ENCODE peak calls at places on chromosomes 5 and 9, in six cellular contexts. One of them, this sample, is unnamed.

GRCh38 chr5:124706729-124707361 is 39.6 kb downstream of the ZNF608 start:
- DNase-seq in HCT116: no peak
- DNase-seq in K562: no peak
- DNase-seq in HepG2: peak
- DNase-seq in SK-N-SH: peak
- DNase-seq in GM12878: no peak
- DNase-seq in this sample: no peak

GRCh38 chr5:114952876-114953275 is 216.8 kb downstream of the TRIM36 start:
- DNase-seq in HCT116: no peak
- DNase-seq in K562: no peak
- DNase-seq in HepG2: no peak
- DNase-seq in SK-N-SH: no peak
- DNase-seq in GM12878: no peak
- DNase-seq in this sample: no peak

GRCh38 chr9:123360161-123361085 is 4.4 kb downstream of the CRB2 start:
- DNase-seq in HCT116: no peak
- DNase-seq in K562: peak
- DNase-seq in HepG2: peak
- DNase-seq in SK-N-SH: peak
- DNase-seq in GM12878: no peak
- DNase-seq in this sample: peak

GRCh38 chr5:20575515-20575914 is 587.5 kb upstream of the CDH18 start:
- DNase-seq in HCT116: no peak
- DNase-seq in K562: no peak
- DNase-seq in HepG2: no peak
- DNase-seq in SK-N-SH: no peak
- DNase-seq in GM12878: no peak
- DNase-seq in this sample: no peak

GRCh38 chr5:149317281-149318048 is 27.8 kb upstream of the GRPEL2 start:
- DNase-seq in HCT116: peak
- DNase-seq in K562: peak
- DNase-seq in HepG2: peak
- DNase-seq in SK-N-SH: peak
- DNase-seq in GM12878: no peak
- DNase-seq in this sample: no peak

GRCh38 chr9:131299346-131299745 is 9.8 kb downstream of the PLPP7 start:
- DNase-seq in HCT116: no peak
- DNase-seq in K562: no peak
- DNase-seq in HepG2: no peak
- DNase-seq in SK-N-SH: no peak
- DNase-seq in GM12878: no peak
- DNase-seq in this sample: no peak

GRCh38 chr5:52077941-52078825 is 694.9 kb downstream of the ISL1 start:
- DNase-seq in HCT116: no peak
- DNase-seq in K562: no peak
- DNase-seq in HepG2: no peak
- DNase-seq in SK-N-SH: no peak
- DNase-seq in GM12878: no peak
- DNase-seq in this sample: peak

GRCh38 chr9:126614088-126614454 is 343 bp downstream of the LMX1B start:
- DNase-seq in HCT116: no peak
- DNase-seq in K562: no peak
- DNase-seq in HepG2: no peak
- DNase-seq in SK-N-SH: peak
- DNase-seq in GM12878: no peak
- DNase-seq in this sample: no peak

GRCh38 chr5:155905359-155905758 is 421.6 kb upstream of the SGCD start:
- DNase-seq in HCT116: no peak
- DNase-seq in K562: no peak
- DNase-seq in HepG2: no peak
- DNase-seq in SK-N-SH: no peak
- DNase-seq in GM12878: no peak
- DNase-seq in this sample: no peak

GRCh38 chr5:150147580-150148407 is 7.9 kb downstream of the PDGFRB start:
- DNase-seq in HCT116: no peak
- DNase-seq in K562: no peak
- DNase-seq in HepG2: no peak
- DNase-seq in SK-N-SH: no peak
- DNase-seq in GM12878: no peak
- DNase-seq in this sample: no peak

GRCh38 chr9:38053697-38054461 is 15.1 kb downstream of the SHB start:
- DNase-seq in HCT116: no peak
- DNase-seq in K562: no peak
- DNase-seq in HepG2: no peak
- DNase-seq in SK-N-SH: no peak
- DNase-seq in GM12878: no peak
- DNase-seq in this sample: no peak

GRCh38 chr5:90055831-90056328 is 353.7 kb downstream of the CETN3 start:
- DNase-seq in HCT116: no peak
- DNase-seq in K562: no peak
- DNase-seq in HepG2: no peak
- DNase-seq in SK-N-SH: no peak
- DNase-seq in GM12878: no peak
- DNase-seq in this sample: peak

GRCh38 chr5:18037718-18038117 is 403.5 kb downstream of the TAF11L14 start:
- DNase-seq in HCT116: no peak
- DNase-seq in K562: no peak
- DNase-seq in HepG2: no peak
- DNase-seq in SK-N-SH: no peak
- DNase-seq in GM12878: no peak
- DNase-seq in this sample: no peak

GRCh38 chr9:32384002-32384363 is 460 bp upstream of the ACO1 start:
- DNase-seq in HCT116: no peak
- DNase-seq in K562: no peak
- DNase-seq in HepG2: no peak
- DNase-seq in SK-N-SH: no peak
- DNase-seq in GM12878: no peak
- DNase-seq in this sample: no peak

GRCh38 chr5:3373391-3373790 is 222.2 kb upstream of the IRX1 start:
- DNase-seq in HCT116: no peak
- DNase-seq in K562: no peak
- DNase-seq in HepG2: no peak
- DNase-seq in SK-N-SH: no peak
- DNase-seq in GM12878: no peak
- DNase-seq in this sample: no peak

GRCh38 chr5:90109285-90109684 is 300.3 kb downstream of the CETN3 start:
- DNase-seq in HCT116: no peak
- DNase-seq in K562: no peak
- DNase-seq in HepG2: no peak
- DNase-seq in SK-N-SH: no peak
- DNase-seq in GM12878: no peak
- DNase-seq in this sample: no peak

GRCh38 chr9:124551472-124552339 is 44.5 kb upstream of the NR5A1 start:
- DNase-seq in HCT116: peak
- DNase-seq in K562: peak
- DNase-seq in HepG2: peak
- DNase-seq in SK-N-SH: peak
- DNase-seq in GM12878: peak
- DNase-seq in this sample: peak

GRCh38 chr9:109441296-109441695 is 56.8 kb downstream of the PTPN3 start:
- DNase-seq in HCT116: no peak
- DNase-seq in K562: peak
- DNase-seq in HepG2: peak
- DNase-seq in SK-N-SH: peak
- DNase-seq in GM12878: no peak
- DNase-seq in this sample: no peak

GRCh38 chr5:176530983-176531901 is 6.0 kb downstream of the RNF44 start:
- DNase-seq in HCT116: no peak
- DNase-seq in K562: no peak
- DNase-seq in HepG2: no peak
- DNase-seq in SK-N-SH: peak
- DNase-seq in GM12878: no peak
- DNase-seq in this sample: no peak

DNA sequence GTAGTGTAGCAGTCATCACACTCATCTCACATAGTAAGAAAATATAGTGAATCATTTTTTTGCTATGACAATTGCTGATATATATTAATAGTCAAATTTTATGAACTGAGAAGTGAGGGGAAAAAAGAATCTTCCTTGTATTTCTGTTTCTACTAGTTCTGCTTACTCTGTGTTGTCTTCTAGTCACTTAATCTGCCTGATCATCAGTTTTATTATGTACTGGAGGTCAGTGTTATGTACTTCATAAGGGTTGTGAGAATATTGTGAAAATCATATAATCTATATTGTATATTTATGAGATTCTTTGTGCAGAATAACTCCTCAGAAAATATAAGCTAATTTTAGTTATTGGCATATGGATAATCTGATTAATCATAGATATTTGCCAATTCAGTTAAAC is 546.9 kb upstream of the RIOK2 start:
- DNase-seq in HCT116: no peak
- DNase-seq in K562: no peak
- DNase-seq in HepG2: no peak
- DNase-seq in SK-N-SH: no peak
- DNase-seq in GM12878: no peak
- DNase-seq in this sample: no peak
- TF ChIP-seq YY1 in HCT116: no peak
- TF ChIP-seq YY1 in K562: no peak
- TF ChIP-seq YY1 in HepG2: no peak
- TF ChIP-seq YY1 in SK-N-SH: no peak
- TF ChIP-seq YY1 in GM12878: no peak
- TF ChIP-seq YY1 in this sample: no peak

DNA sequence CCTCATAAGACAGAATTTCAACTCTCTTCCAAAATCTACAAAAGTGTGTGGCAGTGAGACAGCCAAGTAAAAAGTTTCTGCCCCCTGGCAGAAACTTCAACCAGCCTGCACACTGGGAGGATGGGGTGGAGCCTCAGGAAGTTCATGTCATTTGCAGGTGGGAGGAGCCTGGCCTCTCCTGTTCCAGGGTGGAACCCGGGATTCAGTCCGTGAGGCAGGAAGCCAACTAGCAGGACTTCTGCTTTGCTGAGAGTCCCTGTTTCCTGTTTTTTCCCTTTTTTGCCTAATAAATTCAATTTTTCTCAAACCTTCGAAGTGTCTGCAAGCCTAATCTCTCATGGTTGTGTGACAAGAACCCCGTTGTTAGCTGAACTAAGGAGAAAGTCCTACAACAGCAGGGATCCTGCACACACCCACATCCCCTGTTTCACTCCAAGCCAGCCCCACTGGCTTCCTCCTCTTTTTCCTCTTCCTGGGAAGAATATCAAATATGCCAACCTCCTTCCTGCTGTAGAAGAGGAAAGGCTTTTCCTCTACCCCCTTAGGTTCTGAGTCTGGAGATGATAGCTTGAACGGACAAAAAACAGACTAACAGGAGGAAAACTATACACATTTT is 69.3 kb downstream of the ALDH7A1 start:
- DNase-seq in HCT116: peak
- DNase-seq in K562: no peak
- DNase-seq in HepG2: peak
- DNase-seq in SK-N-SH: no peak
- DNase-seq in GM12878: no peak
- DNase-seq in this sample: no peak
- TF ChIP-seq YY1 in HCT116: no peak
- TF ChIP-seq YY1 in K562: no peak
- TF ChIP-seq YY1 in HepG2: no peak
- TF ChIP-seq YY1 in SK-N-SH: no peak
- TF ChIP-seq YY1 in GM12878: no peak
- TF ChIP-seq YY1 in this sample: no peak

GRCh38 chr9:106310782-106311181 is 552.2 kb upstream of the ZNF462 start:
- DNase-seq in HCT116: no peak
- DNase-seq in K562: no peak
- DNase-seq in HepG2: no peak
- DNase-seq in SK-N-SH: no peak
- DNase-seq in GM12878: peak
- DNase-seq in this sample: no peak

GRCh38 chr9:106307670-106308069 is 555.3 kb upstream of the ZNF462 start:
- DNase-seq in HCT116: no peak
- DNase-seq in K562: no peak
- DNase-seq in HepG2: no peak
- DNase-seq in SK-N-SH: no peak
- DNase-seq in GM12878: no peak
- DNase-seq in this sample: no peak

GRCh38 chr9:106309925-106310324 is 553.0 kb upstream of the ZNF462 start:
- DNase-seq in HCT116: no peak
- DNase-seq in K562: no peak
- DNase-seq in HepG2: no peak
- DNase-seq in SK-N-SH: no peak
- DNase-seq in GM12878: no peak
- DNase-seq in this sample: no peak

DNA sequence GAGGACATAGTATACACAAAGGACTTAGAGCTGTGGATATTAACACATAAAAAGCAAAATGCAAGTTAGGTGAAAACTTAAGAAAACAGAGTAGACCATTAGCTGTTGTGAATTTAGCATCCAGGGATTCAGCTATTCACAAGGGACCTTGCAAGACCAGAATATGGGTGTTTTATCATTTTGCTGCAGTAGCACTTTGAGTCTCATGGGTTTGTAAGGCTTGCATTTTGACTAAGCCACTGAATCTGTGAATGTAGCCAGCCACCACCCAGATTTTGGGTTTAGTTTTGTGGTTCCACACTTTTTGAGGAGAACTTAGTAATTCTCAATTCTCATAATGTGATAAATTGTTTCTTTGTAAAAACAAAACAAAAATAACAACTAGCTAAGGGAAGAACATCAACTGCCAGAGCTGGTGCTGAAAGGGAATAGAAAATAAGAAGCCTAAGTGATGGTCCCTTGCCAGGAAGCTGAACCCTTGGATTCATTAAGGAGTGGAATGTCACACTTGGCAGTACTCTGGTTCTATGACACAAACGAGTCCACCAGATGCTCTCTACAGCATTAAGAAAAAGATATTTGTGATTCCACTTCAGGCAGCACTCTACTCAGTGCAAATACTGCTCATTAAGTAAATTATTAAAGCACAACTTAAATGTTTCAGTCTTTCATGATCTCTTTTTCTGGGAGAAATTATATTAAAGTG is 557.4 kb upstream of the ZNF462 start:
- DNase-seq in HCT116: no peak
- DNase-seq in K562: no peak
- DNase-seq in HepG2: no peak
- DNase-seq in SK-N-SH: no peak
- DNase-seq in GM12878: no peak
- DNase-seq in this sample: no peak
- TF ChIP-seq YY1 in HCT116: no peak
- TF ChIP-seq YY1 in K562: no peak
- TF ChIP-seq YY1 in HepG2: no peak
- TF ChIP-seq YY1 in SK-N-SH: no peak
- TF ChIP-seq YY1 in GM12878: no peak
- TF ChIP-seq YY1 in this sample: no peak

GRCh38 chr9:85743290-85744128 is 1.8 kb upstream of the AGTPBP1 start:
- DNase-seq in HCT116: peak
- DNase-seq in K562: peak
- DNase-seq in HepG2: peak
- DNase-seq in SK-N-SH: no peak
- DNase-seq in GM12878: no peak
- DNase-seq in this sample: no peak

GRCh38 chr9:85740821-85741111 is 988 bp downstream of the AGTPBP1 start:
- DNase-seq in HCT116: no peak
- DNase-seq in K562: no peak
- DNase-seq in HepG2: peak
- DNase-seq in SK-N-SH: peak
- DNase-seq in GM12878: no peak
- DNase-seq in this sample: no peak

GRCh38 chr9:85741112-85741874 is 461 bp downstream of the AGTPBP1 start:
- DNase-seq in HCT116: no peak
- DNase-seq in K562: peak
- DNase-seq in HepG2: peak
- DNase-seq in SK-N-SH: peak
- DNase-seq in GM12878: no peak
- DNase-seq in this sample: peak

GRCh38 chr9:85741875-85742629 is at the start of gene AGTPBP1:
- DNase-seq in HCT116: peak
- DNase-seq in K562: peak
- DNase-seq in HepG2: peak
- DNase-seq in SK-N-SH: peak
- DNase-seq in GM12878: peak
- DNase-seq in this sample: peak

GRCh38 chr9:85742630-85742928 is 825 bp upstream of the AGTPBP1 start:
- DNase-seq in HCT116: no peak
- DNase-seq in K562: no peak
- DNase-seq in HepG2: no peak
- DNase-seq in SK-N-SH: no peak
- DNase-seq in GM12878: no peak
- DNase-seq in this sample: no peak
- TF ChIP-seq YY1 in HCT116: no peak
- TF ChIP-seq YY1 in K562: no peak
- TF ChIP-seq YY1 in HepG2: no peak
- TF ChIP-seq YY1 in SK-N-SH: no peak
- TF ChIP-seq YY1 in GM12878: no peak
- TF ChIP-seq YY1 in this sample: no peak